ENCODE peak calls at places on chromosomes 4 and X, in five cellular contexts. A, K, R, U and Z are unnamed samples. For H3K9me3, the result is how much of the 10 kb centered on the place peaks cover.

GRCh38 chr4:139749313-139749712 is 83.7 kb downstream of the MGST2 start:
- DNase-seq in U (no peak), A (no peak), R (no peak), K (no peak), Z (no peak)

GRCh38 chr4:25162566-25162965 is 2.3 kb upstream of the SEPSECS start:
- DNase-seq in K (no peak), U (no peak), A (no peak), R (no peak), Z (no peak)

GRCh38 chr4:148007303-148007702 is 275.4 kb downstream of the ARHGAP10 start:
- DNase-seq in U (no peak), R (no peak), K (no peak), A (no peak), Z (no peak)

GRCh38 chr4:120749445-120750151 is 172.9 kb downstream of the PRDM5 start:
- DNase-seq in R (no peak), A (no peak), U (no peak), K (no peak), Z (no peak)

GRCh38 chr4:182449186-182449880 is 206.1 kb downstream of the TENM3 start:
- DNase-seq in K (no peak), A (no peak), R (no peak), U (no peak), Z (no peak)

GRCh38 chrX:140710710-140711109 is 1.2 kb downstream of the LINC00632 start:
- DNase-seq in A (no peak), R (no peak), K (no peak), U (no peak), Z (no peak)

GRCh38 chr4:55122235-55122634 is 3.2 kb downstream of the KDR start:
- DNase-seq in K (no peak), U (no peak), A (no peak), R (no peak), Z (no peak)

GRCh38 chr4:95165926-95166524 is 382.7 kb downstream of the UNC5C start:
- DNase-seq in U (no peak), R (no peak), A (peak), K (no peak), Z (peak)

GRCh38 chr4:143390764-143391163 is 54.1 kb downstream of the GAB1 start:
- DNase-seq in R (no peak), A (no peak), K (no peak), U (no peak), Z (no peak)

GRCh38 chrX:119895843-119896326 is at the start of gene AKAP14:
- DNase-seq in A (no peak), K (no peak), R (no peak), U (no peak), Z (no peak)

GRCh38 chrX:45274576-45274975 is 73.9 kb upstream of the DIPK2B start:
- DNase-seq in K (no peak), A (no peak), U (no peak), R (no peak), Z (no peak)

GRCh38 chrX:66030505-66031317 is 9.2 kb downstream of the VSIG4 start:
- DNase-seq in R (no peak), K (no peak), A (no peak), U (no peak), Z (no peak)

GRCh38 chr4:176709417-176709816 is 83.3 kb downstream of the VEGFC start:
- DNase-seq in A (no peak), R (no peak), K (no peak), U (no peak), Z (no peak)

GRCh38 chr4:2835978-2836377 is 7.7 kb upstream of the ADD1 start:
- DNase-seq in A (no peak), K (no peak), U (no peak), R (no peak), Z (no peak)

GRCh38 chrX:69238960-69239231 is 73.6 kb upstream of the PJA1 start:
- DNase-seq in A (no peak), U (no peak), R (no peak), K (no peak), Z (no peak)

GRCh38 chr4:78190078-78190477 is 133.0 kb downstream of the FRAS1 start:
- DNase-seq in K (no peak), R (no peak), U (no peak), A (no peak), Z (no peak)

GRCh38 chr4:71867598-71867997 is 83.7 kb upstream of the GC start:
- DNase-seq in U (no peak), R (no peak), A (no peak), K (no peak), Z (no peak)

GRCh38 chr4:71862315-71862714 is 78.4 kb upstream of the GC start:
- DNase-seq in U (no peak), R (no peak), A (no peak), K (no peak), Z (no peak)

GRCh38 chr4:71863457-71863856 is 79.6 kb upstream of the GC start:
- DNase-seq in A (no peak), R (no peak), U (no peak), K (no peak), Z (no peak)

GRCh38 chr4:71866212-71866885 is 82.5 kb upstream of the GC start:
- DNase-seq in R (no peak), A (no peak), U (no peak), K (no peak), Z (no peak)

DNA sequence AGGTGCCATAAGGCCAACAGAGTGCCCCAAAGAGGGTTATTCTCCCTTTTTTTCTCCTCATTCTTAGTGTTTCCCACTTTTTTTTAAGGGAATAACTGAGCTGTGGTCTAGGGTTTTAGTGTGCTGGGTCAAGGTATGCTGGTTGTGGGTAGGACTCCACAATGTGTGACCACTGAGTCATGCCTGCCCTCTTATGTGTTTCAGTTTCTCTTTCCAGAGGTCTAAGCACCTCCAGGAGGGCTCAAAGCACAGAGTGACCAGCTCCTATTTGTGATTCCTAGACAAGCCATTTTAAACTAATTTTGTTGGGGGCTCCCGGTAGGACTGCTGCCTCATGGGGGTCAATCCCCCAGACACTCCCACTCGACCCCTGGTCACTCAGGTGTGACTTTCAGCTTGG is 80.5 kb upstream of the GC start:
- DNase-seq in U (no peak), K (no peak), R (no peak), A (no peak), Z (no peak)
- H3K9me3 ChIP-seq in U (under half), K (under half), R (under half), A (under half), Z (under half)

DNA sequence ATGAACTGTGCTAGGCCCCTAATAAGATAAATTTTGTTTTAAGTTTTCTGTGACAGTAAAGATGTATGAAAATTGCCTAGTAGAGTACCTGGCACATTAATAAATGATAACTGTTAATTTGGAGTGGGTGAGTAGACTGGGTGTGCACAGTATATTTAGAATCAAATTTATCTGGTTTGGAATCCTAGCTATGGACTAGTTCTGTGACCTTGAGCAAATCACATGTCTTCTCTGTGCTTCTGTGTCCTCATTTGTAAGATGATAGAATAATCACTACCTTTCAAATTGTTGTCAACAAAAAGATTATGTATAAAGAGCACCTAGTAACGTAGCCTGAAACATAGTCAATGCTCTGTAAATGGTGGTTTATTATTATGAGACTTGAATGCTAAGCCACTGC is 170.2 kb downstream of the AR start:
- DNase-seq in U (no peak), A (no peak), R (no peak), K (no peak), Z (no peak)
- H3K9me3 ChIP-seq in U (under half), A (under half), R (under half), K (under half), Z (under half)

DNA sequence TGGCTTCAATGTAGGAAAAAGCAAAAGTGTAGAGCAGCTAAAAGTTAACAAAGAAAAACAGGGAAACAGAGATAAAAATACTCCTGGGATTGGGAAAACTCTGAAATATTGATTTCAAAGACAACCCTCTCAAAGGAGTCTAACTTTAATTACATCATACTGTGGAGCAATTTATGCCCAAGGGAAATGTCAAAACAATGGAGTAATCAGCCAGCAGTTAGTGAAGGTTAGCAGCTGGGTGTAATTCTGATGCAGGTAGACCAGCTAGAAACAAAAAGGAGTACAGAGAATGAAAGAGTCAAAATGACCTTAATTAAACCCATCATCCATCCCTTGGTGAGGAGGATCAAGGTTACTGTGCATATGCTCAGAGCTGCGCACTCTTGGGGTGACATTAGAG is 169.0 kb downstream of the ADAM29 start:
- DNase-seq in A (no peak), K (no peak), U (no peak), R (no peak), Z (no peak)
- H3K9me3 ChIP-seq in A (under half), K (under half), U (under half), R (under half), Z (under half)

GRCh38 chr4:19074061-19074460 is 1052.5 kb upstream of the LCORL start:
- DNase-seq in R (no peak), K (no peak), A (no peak), U (no peak), Z (no peak)
- H3K9me3 ChIP-seq in R (under half), K (under half), A (under half), U (under half), Z (under half)

GRCh38 chr4:146621-147020 is 22.3 kb downstream of the ZNF718 start:
- DNase-seq in U (no peak), K (no peak), A (no peak), R (no peak), Z (no peak)
- H3K9me3 ChIP-seq in U (under half), K (under half), A (half or more), R (half or more), Z (under half)

DNA sequence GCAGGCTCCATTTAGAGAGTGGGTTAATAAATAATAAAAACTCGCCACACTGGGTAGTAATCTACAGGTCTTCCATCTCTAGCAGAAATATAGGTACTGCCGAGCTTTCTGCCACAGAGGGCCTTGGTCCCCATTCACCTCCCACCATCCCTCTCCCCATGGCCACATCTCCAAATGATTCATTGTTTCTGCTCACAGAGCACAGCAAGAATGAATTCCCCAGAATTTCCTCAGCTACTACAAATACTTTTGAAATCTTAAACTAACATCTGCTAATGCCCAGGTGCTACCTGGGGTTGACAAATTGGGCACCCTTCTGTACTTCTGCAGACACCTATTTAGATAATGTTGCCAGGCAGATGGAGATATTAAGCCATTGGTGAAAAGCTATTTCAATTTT is 5.1 kb downstream of the PHEX start:
- DNase-seq in R (no peak), A (no peak), U (no peak), K (no peak), Z (no peak)
- H3K9me3 ChIP-seq in R (under half), A (under half), U (under half), K (under half), Z (under half)

GRCh38 chrX:47448165-47448806 is 34.7 kb downstream of the ZNF41 start:
- DNase-seq in K (no peak), U (no peak), R (no peak), A (no peak), Z (no peak)
- H3K9me3 ChIP-seq in K (under half), U (under half), R (under half), A (under half), Z (under half)

GRCh38 chr4:98662055-98662453 is 3.6 kb upstream of the TSPAN5 start:
- DNase-seq in R (no peak), K (no peak), A (no peak), U (no peak), Z (no peak)
- H3K9me3 ChIP-seq in R (under half), K (under half), A (under half), U (under half), Z (under half)